ENCODE peak calls at places on chromosomes 7 and 10, in four cellular contexts. One of them, this sample, is unnamed.

GRCh38 chr7:138797715-138798320 is at the start of the genes ATP6V0A4 and TMEM213:
- DNase-seq in endothelial cell: no peak
- DNase-seq in heart right ventricle: no peak
- DNase-seq in AG09309: no peak
- DNase-seq in this sample: peak; percentile 89

GRCh38 chr10:8146650-8147049 is 92.2 kb downstream of the GATA3 start:
- DNase-seq in endothelial cell: no peak
- DNase-seq in AG09309: no peak
- DNase-seq in heart right ventricle: no peak
- DNase-seq in this sample: no peak

GRCh38 chr10:113454341-113455061 is 98.4 kb upstream of the HABP2 start:
- DNase-seq in heart right ventricle: peak; percentile 27
- DNase-seq in endothelial cell: peak; percentile 59
- DNase-seq in AG09309: no peak
- DNase-seq in this sample: peak; percentile 78

GRCh38 chr10:51657481-51657880 is 41.9 kb downstream of the CSTF2T start:
- DNase-seq in endothelial cell: no peak
- DNase-seq in AG09309: no peak
- DNase-seq in heart right ventricle: no peak
- DNase-seq in this sample: no peak

GRCh38 chr10:79045566-79046175 is 23.1 kb upstream of the ZMIZ1 start:
- DNase-seq in endothelial cell: no peak
- DNase-seq in heart right ventricle: no peak
- DNase-seq in AG09309: no peak
- DNase-seq in this sample: no peak

GRCh38 chr10:77245953-77246352 is 391.7 kb downstream of the KCNMA1 start:
- DNase-seq in heart right ventricle: no peak
- DNase-seq in AG09309: no peak
- DNase-seq in endothelial cell: no peak
- DNase-seq in this sample: no peak

GRCh38 chr7:150450491-150450992 is at the start of gene GIMAP8:
- DNase-seq in heart right ventricle: peak; percentile 80
- DNase-seq in AG09309: no peak
- DNase-seq in endothelial cell: peak; percentile 64
- DNase-seq in this sample: no peak

GRCh38 chr7:27510550-27510949 is 152.1 kb downstream of the HIBADH start:
- DNase-seq in heart right ventricle: no peak
- DNase-seq in endothelial cell: no peak
- DNase-seq in AG09309: no peak
- DNase-seq in this sample: no peak

GRCh38 chr10:61897671-61898434 is 3.6 kb upstream of the ARID5B start:
- DNase-seq in AG09309: no peak
- DNase-seq in endothelial cell: peak; percentile 29
- DNase-seq in heart right ventricle: peak; percentile 38
- DNase-seq in this sample: peak; percentile 49

GRCh38 chr10:22682237-22683192 is 31.9 kb downstream of the PIP4K2A start:
- DNase-seq in endothelial cell: no peak
- DNase-seq in heart right ventricle: no peak
- DNase-seq in AG09309: no peak
- DNase-seq in this sample: no peak

GRCh38 chr10:78524941-78525340 is 491.3 kb downstream of the RPS24 start:
- DNase-seq in AG09309: no peak
- DNase-seq in endothelial cell: no peak
- DNase-seq in heart right ventricle: no peak
- DNase-seq in this sample: no peak

GRCh38 chr7:149778327-149778637 is 4.9 kb upstream of the ZNF467 start:
- DNase-seq in AG09309: no peak
- DNase-seq in heart right ventricle: no peak
- DNase-seq in endothelial cell: no peak
- DNase-seq in this sample: no peak

GRCh38 chr7:156746891-156747290 is 106.3 kb downstream of the RNF32 start:
- DNase-seq in endothelial cell: no peak
- DNase-seq in heart right ventricle: no peak
- DNase-seq in AG09309: no peak
- DNase-seq in this sample: no peak

GRCh38 chr7:99224263-99224947 is 16.5 kb upstream of the KPNA7 start:
- DNase-seq in heart right ventricle: no peak
- DNase-seq in AG09309: no peak
- DNase-seq in endothelial cell: no peak
- DNase-seq in this sample: no peak

GRCh38 chr10:95693331-95693667 is 428 bp downstream of the TCTN3 start:
- DNase-seq in heart right ventricle: no peak
- DNase-seq in endothelial cell: no peak
- DNase-seq in AG09309: no peak
- DNase-seq in this sample: no peak

GRCh38 chr7:4159761-4160554 is 522.1 kb upstream of the FOXK1 start:
- DNase-seq in heart right ventricle: no peak
- DNase-seq in AG09309: no peak
- DNase-seq in endothelial cell: no peak
- DNase-seq in this sample: no peak

GRCh38 chr10:123847686-123848432 is 43.7 kb downstream of the CPXM2 start:
- DNase-seq in endothelial cell: no peak
- DNase-seq in heart right ventricle: no peak
- DNase-seq in AG09309: peak; percentile 48
- DNase-seq in this sample: no peak

GRCh38 chr10:12819656-12820055 is 181.9 kb downstream of the CCDC3 start:
- DNase-seq in endothelial cell: no peak
- DNase-seq in heart right ventricle: no peak
- DNase-seq in AG09309: no peak
- DNase-seq in this sample: no peak

GRCh38 chr10:116098411-116099019 is 174.5 kb downstream of the GFRA1 start:
- DNase-seq in AG09309: no peak
- DNase-seq in endothelial cell: no peak
- DNase-seq in heart right ventricle: no peak
- DNase-seq in this sample: no peak

GRCh38 chr10:19592276-19592675 is 224.0 kb upstream of the PLXDC2 start:
- DNase-seq in heart right ventricle: no peak
- DNase-seq in AG09309: no peak
- DNase-seq in endothelial cell: no peak
- DNase-seq in this sample: no peak

GRCh38 chr7:75642810-75643486 is 95.8 kb downstream of the HIP1 start:
- DNase-seq in endothelial cell: peak; percentile 28
- DNase-seq in heart right ventricle: no peak
- DNase-seq in AG09309: no peak
- DNase-seq in this sample: peak; percentile 76

GRCh38 chr7:88243345-88243909 is 23.6 kb upstream of the SRI start:
- DNase-seq in endothelial cell: peak; percentile 26
- DNase-seq in AG09309: no peak
- DNase-seq in heart right ventricle: peak; percentile 22
- DNase-seq in this sample: peak; percentile 34

GRCh38 chr10:3263747-3264146 is 91.2 kb upstream of the PITRM1 start:
- DNase-seq in AG09309: no peak
- DNase-seq in endothelial cell: no peak
- DNase-seq in heart right ventricle: no peak
- DNase-seq in this sample: no peak

GRCh38 chr7:43592321-43592720 is 9.4 kb downstream of the STK17A start:
- DNase-seq in heart right ventricle: no peak
- DNase-seq in AG09309: no peak
- DNase-seq in endothelial cell: no peak
- DNase-seq in this sample: no peak

GRCh38 chr7:10648289-10648688 is 325.4 kb upstream of the PHF14 start:
- DNase-seq in endothelial cell: no peak
- DNase-seq in AG09309: no peak
- DNase-seq in heart right ventricle: no peak
- DNase-seq in this sample: no peak

GRCh38 chr7:112129655-112130323 is 76.4 kb downstream of the DOCK4 start:
- DNase-seq in endothelial cell: no peak
- DNase-seq in AG09309: no peak
- DNase-seq in heart right ventricle: peak; percentile 28
- DNase-seq in this sample: no peak

GRCh38 chr10:18145652-18146051 is 5.4 kb downstream of the CACNB2 start:
- DNase-seq in heart right ventricle: no peak
- DNase-seq in endothelial cell: no peak
- DNase-seq in AG09309: no peak
- DNase-seq in this sample: no peak

GRCh38 chr10:35876248-35876647 is 234.2 kb upstream of the FZD8 start:
- DNase-seq in heart right ventricle: no peak
- DNase-seq in endothelial cell: no peak
- DNase-seq in AG09309: no peak
- DNase-seq in this sample: no peak

GRCh38 chr10:72426982-72427381 is 72.3 kb upstream of the DNAJB12 start:
- DNase-seq in endothelial cell: peak; percentile 32
- DNase-seq in AG09309: no peak
- DNase-seq in heart right ventricle: peak; percentile 29
- DNase-seq in this sample: peak; percentile 54

GRCh38 chr7:126702242-126703016 is 550.3 kb downstream of the GRM8 start:
- DNase-seq in heart right ventricle: no peak
- DNase-seq in endothelial cell: no peak
- DNase-seq in AG09309: no peak
- DNase-seq in this sample: no peak

GRCh38 chr7:36367561-36367889 is 22.1 kb upstream of the ANLN start:
- DNase-seq in AG09309: no peak
- DNase-seq in endothelial cell: no peak
- DNase-seq in heart right ventricle: no peak
- DNase-seq in this sample: no peak

GRCh38 chr7:94584113-94584512 is 71.8 kb downstream of the SGCE start:
- DNase-seq in AG09309: no peak
- DNase-seq in endothelial cell: no peak
- DNase-seq in heart right ventricle: peak; percentile 14
- DNase-seq in this sample: no peak

GRCh38 chr7:1705856-1706255 is 35.8 kb downstream of the ELFN1 start:
- DNase-seq in heart right ventricle: no peak
- DNase-seq in AG09309: no peak
- DNase-seq in endothelial cell: no peak
- DNase-seq in this sample: peak; percentile 14

GRCh38 chr10:2122431-2123124 is 385.3 kb upstream of the ADARB2 start:
- DNase-seq in endothelial cell: no peak
- DNase-seq in heart right ventricle: no peak
- DNase-seq in AG09309: no peak
- DNase-seq in this sample: no peak